ENCODE peak calls at places on chromosomes 7 and 10, in ten cellular contexts. T, S, K, I, F, L, G, P, E and V are unnamed samples.

GRCh38 chr7:1559626-1560590 is 3.9 kb upstream of the TMEM184A start:
- DNase-seq in T (no peak), S (no peak), K (no peak), I (no peak), F (no peak), L (no peak), G (no peak), P (no peak), E (no peak), V (no peak)

GRCh38 chr7:1478480-1478879 is 19.2 kb upstream of the MICALL2 start:
- DNase-seq in T (no peak), S (no peak), K (no peak), I (no peak), F (no peak), L (no peak), G (no peak), P (no peak), E (no peak), V (no peak)

GRCh38 chr10:58647770-58648169 is 135.1 kb downstream of the BICC1 start:
- DNase-seq in T (no peak), S (no peak), K (no peak), I (no peak), F (peak), L (no peak), G (no peak), P (no peak), E (no peak), V (no peak)

GRCh38 chr7:146961617-146962016 is 845.0 kb downstream of the CNTNAP2 start:
- DNase-seq in T (no peak), S (no peak), K (no peak), I (peak), F (no peak), L (no peak), G (no peak), P (peak), E (no peak), V (no peak)

GRCh38 chr7:128836729-128837348 is 6.6 kb downstream of the FLNC start:
- DNase-seq in T (no peak), S (no peak), K (no peak), I (no peak), F (no peak), L (no peak), G (no peak), P (no peak), E (no peak), V (no peak)

GRCh38 chr7:89002942-89003618 is 207.5 kb upstream of the TEX47 start:
- DNase-seq in T (no peak), S (no peak), K (no peak), I (no peak), F (no peak), L (no peak), G (no peak), P (no peak), E (no peak), V (no peak)

GRCh38 chr7:48424731-48425130 is 253.5 kb downstream of the ABCA13 start:
- DNase-seq in T (peak), S (no peak), K (no peak), I (no peak), F (no peak), L (no peak), G (no peak), P (peak), E (no peak), V (no peak)

GRCh38 chr7:1814089-1814811 is 144.2 kb downstream of the ELFN1 start:
- DNase-seq in T (no peak), S (no peak), K (no peak), I (no peak), F (no peak), L (no peak), G (no peak), P (no peak), E (peak), V (no peak)

GRCh38 chr7:105268056-105268455 is 120.7 kb downstream of the SRPK2 start:
- DNase-seq in T (peak), S (no peak), K (no peak), I (peak), F (peak), L (no peak), G (no peak), P (no peak), E (no peak), V (no peak)

GRCh38 chr10:35448687-35449662 is 112.7 kb downstream of the CCNY start:
- DNase-seq in T (no peak), S (no peak), K (no peak), I (no peak), F (no peak), L (no peak), G (no peak), P (no peak), E (no peak), V (no peak)

GRCh38 chr10:69425513-69426298 is 9.0 kb upstream of the TACR2 start:
- DNase-seq in T (no peak), S (no peak), K (no peak), I (no peak), F (no peak), L (peak), G (no peak), P (no peak), E (no peak), V (no peak)

GRCh38 chr7:37216923-37217322 is 231.7 kb downstream of the ELMO1 start:
- DNase-seq in T (no peak), S (no peak), K (no peak), I (no peak), F (no peak), L (no peak), G (no peak), P (no peak), E (no peak), V (no peak)

GRCh38 chr7:110432061-110432553 is 658.8 kb upstream of the LRRN3 start:
- DNase-seq in T (no peak), S (no peak), K (no peak), I (no peak), F (no peak), L (no peak), G (no peak), P (no peak), E (no peak), V (no peak)

GRCh38 chr10:102504976-102505300 is 1.2 kb downstream of the SUFU start:
- DNase-seq in T (no peak), S (no peak), K (no peak), I (no peak), F (no peak), L (no peak), G (no peak), P (no peak), E (peak), V (no peak)

GRCh38 chr7:157615852-157616251 is 279.0 kb downstream of the DNAJB6 start:
- DNase-seq in T (no peak), S (no peak), K (no peak), I (no peak), F (no peak), L (no peak), G (no peak), P (no peak), E (peak), V (no peak)

GRCh38 chr10:77418211-77418640 is 219.4 kb downstream of the KCNMA1 start:
- DNase-seq in T (no peak), S (no peak), K (no peak), I (no peak), F (no peak), L (no peak), G (no peak), P (no peak), E (peak), V (no peak)

GRCh38 chr10:71703577-71703976 is 16.0 kb downstream of the C10orf105 start:
- DNase-seq in T (no peak), S (no peak), K (no peak), I (no peak), F (no peak), L (no peak), G (no peak), P (no peak), E (no peak), V (no peak)

GRCh38 chr10:11397077-11397476 is 214.4 kb downstream of the USP6NL start:
- DNase-seq in T (no peak), S (no peak), K (no peak), I (no peak), F (no peak), L (no peak), G (no peak), P (no peak), E (peak), V (no peak)

GRCh38 chr7:134690614-134691504 is 44.2 kb downstream of the BPGM start:
- DNase-seq in T (no peak), S (no peak), K (no peak), I (peak), F (peak), L (no peak), G (no peak), P (no peak), E (no peak), V (no peak)

GRCh38 chr10:775245-776075 is 86.0 kb upstream of the DIP2C start:
- DNase-seq in T (no peak), S (no peak), K (no peak), I (peak), F (peak), L (no peak), G (no peak), P (no peak), E (no peak), V (no peak)

GRCh38 chr7:69654381-69654780 is 56.1 kb downstream of the AUTS2 start:
- DNase-seq in T (no peak), S (no peak), K (no peak), I (no peak), F (no peak), L (no peak), G (no peak), P (no peak), E (no peak), V (no peak)

GRCh38 chr7:105346138-105346537 is 42.6 kb downstream of the SRPK2 start:
- DNase-seq in T (no peak), S (no peak), K (no peak), I (no peak), F (no peak), L (no peak), G (no peak), P (no peak), E (no peak), V (no peak)

GRCh38 chr7:130084037-130084875 is 13.9 kb downstream of the KLHDC10 start:
- DNase-seq in T (peak), S (no peak), K (no peak), I (no peak), F (no peak), L (no peak), G (no peak), P (peak), E (no peak), V (no peak)

GRCh38 chr10:127259385-127259784 is 63.0 kb upstream of the INSYN2A start:
- DNase-seq in T (no peak), S (no peak), K (no peak), I (no peak), F (no peak), L (no peak), G (no peak), P (no peak), E (no peak), V (no peak)